ENCODE peak calls at places on chromosome 16, in eight cellular contexts. D is ascending aorta; Y is NT2/D1; T is psoas muscle; I is CD4-positive, alpha-beta T cell; G is heart left ventricle; U is cardiac muscle cell; O is IMR-90. M is an unnamed sample.

GRCh38 chr16:85460252-85460982 is 152.7 kb upstream of the GSE1 start:
- DNase-seq in D (no peak), Y (peak; percentile 54), T (no peak), I (no peak), G (no peak), U (peak; percentile 77), O (no peak), M (no peak)

GRCh38 chr16:83813818-83814653 is 6.3 kb downstream of the HSBP1 start:
- DNase-seq in D (no peak), Y (no peak), T (no peak), I (no peak), G (no peak), U (peak; percentile 63), O (peak; percentile 80), M (no peak)

GRCh38 chr16:12210258-12210880 is 233.8 kb downstream of the SNX29 start:
- DNase-seq in D (no peak), Y (no peak), T (no peak), I (no peak), G (no peak), U (no peak), O (no peak), M (no peak)

GRCh38 chr16:12228607-12229499 is 252.3 kb downstream of the SNX29 start:
- DNase-seq in D (no peak), Y (peak; percentile 71), T (no peak), I (no peak), G (peak; percentile 38), U (peak; percentile 73), O (peak; percentile 71), M (no peak)

GRCh38 chr16:50553182-50553710 is 5.0 kb downstream of the NKD1 start:
- DNase-seq in D (no peak), Y (no peak), T (no peak), I (no peak), G (no peak), U (no peak), O (no peak), M (no peak)

GRCh38 chr16:85564277-85565051 is 48.7 kb upstream of the GSE1 start:
- DNase-seq in D (no peak), Y (no peak), T (peak; percentile 87), I (peak; percentile 17), G (no peak), U (no peak), O (no peak), M (no peak)

GRCh38 chr16:89646906-89647305 is 10.6 kb downstream of the CHMP1A start:
- DNase-seq in D (no peak), Y (no peak), T (no peak), I (no peak), G (no peak), U (no peak), O (no peak), M (no peak)

GRCh38 chr16:67936876-67937605 is 391 bp upstream of the PSMB10 start:
- DNase-seq in D (no peak), Y (no peak), T (no peak), I (peak; percentile 62), G (no peak), U (no peak), O (no peak), M (peak; percentile 55)

GRCh38 chr16:83878838-83879237 is 20.1 kb upstream of the MLYCD start:
- DNase-seq in D (no peak), Y (no peak), T (no peak), I (no peak), G (no peak), U (peak; percentile 48), O (peak; percentile 60), M (no peak)

GRCh38 chr16:66058181-66058580 is 308.3 kb upstream of the CDH5 start:
- DNase-seq in D (no peak), Y (no peak), T (no peak), I (no peak), G (no peak), U (no peak), O (peak; percentile 78), M (no peak)

GRCh38 chr16:57446530-57447141 is 549 bp downstream of the CIAPIN1 start:
- DNase-seq in D (peak; percentile 72), Y (no peak), T (peak; percentile 72), I (peak; percentile 2), G (no peak), U (no peak), O (peak; percentile 4), M (no peak)

GRCh38 chr16:84913315-84913714 is 93.5 kb downstream of the CRISPLD2 start:
- DNase-seq in D (no peak), Y (no peak), T (peak; percentile 82), I (no peak), G (no peak), U (no peak), O (no peak), M (no peak)

GRCh38 chr16:66480265-66481080 is 53.4 kb downstream of the BEAN1 start:
- DNase-seq in D (peak; percentile 60), Y (no peak), T (no peak), I (no peak), G (peak; percentile 14), U (no peak), O (no peak), M (no peak)

GRCh38 chr16:54748611-54749190 is 182.0 kb upstream of the IRX5 start:
- DNase-seq in D (no peak), Y (no peak), T (no peak), I (no peak), G (no peak), U (no peak), O (no peak), M (no peak)

GRCh38 chr16:10521681-10522274 is 58.6 kb downstream of the EMP2 start:
- DNase-seq in D (peak; percentile 79), Y (peak; percentile 56), T (peak; percentile 63), I (no peak), G (peak; percentile 48), U (peak; percentile 85), O (peak; percentile 68), M (no peak)

GRCh38 chr16:49658491-49658890 is 197.4 kb downstream of the ZNF423 start:
- DNase-seq in D (no peak), Y (no peak), T (peak; percentile 48), I (no peak), G (no peak), U (no peak), O (no peak), M (no peak)

GRCh38 chr16:28866454-28866804 is 2.8 kb downstream of the SH2B1 start:
- DNase-seq in D (no peak), Y (no peak), T (no peak), I (no peak), G (no peak), U (no peak), O (no peak), M (no peak)

GRCh38 chr16:28863929-28864886 is 565 bp downstream of the SH2B1 start:
- DNase-seq in D (no peak), Y (no peak), T (no peak), I (no peak), G (peak; percentile 35), U (peak; percentile 47), O (peak; percentile 55), M (no peak)

GRCh38 chr16:28867241-28867640 is 3.6 kb downstream of the SH2B1 start:
- DNase-seq in D (no peak), Y (no peak), T (no peak), I (no peak), G (no peak), U (no peak), O (no peak), M (no peak)

GRCh38 chr16:28865289-28865688 is 1.6 kb downstream of the SH2B1 start:
- DNase-seq in D (no peak), Y (no peak), T (no peak), I (no peak), G (no peak), U (no peak), O (no peak), M (no peak)

DNA sequence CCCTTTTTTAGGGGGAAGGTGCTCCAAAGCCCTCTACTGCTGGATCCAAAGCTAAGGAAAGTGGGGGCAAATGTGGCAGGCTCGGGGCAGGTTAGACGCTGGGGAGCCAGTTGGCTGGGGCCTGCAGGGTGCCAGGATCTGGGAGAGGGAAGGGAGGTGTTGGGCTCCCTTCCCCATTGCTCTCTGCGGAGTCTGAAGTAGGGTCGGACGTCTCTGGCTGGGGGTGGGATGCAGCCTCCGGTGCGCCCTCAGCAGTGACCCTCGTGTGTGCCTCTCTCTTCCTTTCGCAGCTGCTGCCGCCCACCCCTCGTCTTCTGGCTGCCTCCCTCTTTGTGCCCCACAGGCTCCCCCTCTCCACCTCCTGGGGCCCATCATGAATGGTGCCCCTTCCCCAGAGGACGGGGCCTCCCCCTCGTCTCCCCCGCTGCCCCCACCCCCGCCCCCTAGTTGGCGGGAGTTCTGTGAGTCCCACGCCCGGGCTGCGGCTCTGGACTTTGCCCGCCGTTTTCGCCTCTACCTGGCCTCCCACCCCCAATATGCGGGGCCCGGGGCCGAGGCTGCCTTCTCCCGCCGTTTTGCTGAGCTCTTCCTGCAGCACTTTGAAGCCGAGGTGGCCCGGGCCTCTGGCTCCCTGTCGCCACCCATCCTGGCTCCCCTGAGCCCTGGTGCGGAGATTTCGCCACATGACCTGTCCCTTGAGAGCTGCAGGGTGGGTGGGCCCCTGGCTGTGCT is 2.2 kb downstream of the SH2B1 start:
- DNase-seq in D (no peak), Y (no peak), T (no peak), I (no peak), G (no peak), U (no peak), O (no peak), M (no peak)
- H3K9me3 ChIP-seq in D (no peaks in the 10 kb centered on the region), Y (no peaks in the 10 kb centered on the region), T (no peaks in the 10 kb centered on the region), I (no peaks in the 10 kb centered on the region), G (no peaks in the 10 kb centered on the region), U (no peaks in the 10 kb centered on the region), O (no peaks in the 10 kb centered on the region), M (no peaks in the 10 kb centered on the region)

GRCh38 chr16:35492225-35492624 is 2032.8 kb downstream of the TP53TG3F start:
- DNase-seq in D (no peak), Y (peak; percentile 16), T (no peak), I (no peak), G (no peak), U (no peak), O (no peak), M (no peak)
- H3K9me3 ChIP-seq in D (no peaks in the 10 kb centered on the region), Y (no peaks in the 10 kb centered on the region), T (no peaks in the 10 kb centered on the region), I (peaks cover 7% of the 10 kb centered on the region), G (no peaks in the 10 kb centered on the region), U (no peaks in the 10 kb centered on the region), O (peaks cover 10% of the 10 kb centered on the region), M (no peaks in the 10 kb centered on the region)

GRCh38 chr16:3186946-3187690 is 886 bp upstream of the OR1F1 start:
- DNase-seq in D (no peak), Y (no peak), T (no peak), I (no peak), G (no peak), U (no peak), O (no peak), M (no peak)
- H3K9me3 ChIP-seq in D (no peaks in the 10 kb centered on the region), Y (no peaks in the 10 kb centered on the region), T (no peaks in the 10 kb centered on the region), I (peaks cover 5% of the 10 kb centered on the region), G (no peaks in the 10 kb centered on the region), U (no peaks in the 10 kb centered on the region), O (no peaks in the 10 kb centered on the region), M (peaks cover 3% of the 10 kb centered on the region)

GRCh38 chr16:35447010-35447558 is 1987.7 kb downstream of the TP53TG3F start:
- DNase-seq in D (no peak), Y (no peak), T (no peak), I (no peak), G (no peak), U (no peak), O (no peak), M (no peak)
- H3K9me3 ChIP-seq in D (no peaks in the 10 kb centered on the region), Y (peaks cover 75% of the 10 kb centered on the region), T (peaks cover 23% of the 10 kb centered on the region), I (peaks cover 30% of the 10 kb centered on the region), G (peaks cover 1% of the 10 kb centered on the region), U (no peaks in the 10 kb centered on the region), O (peaks cover 22% of the 10 kb centered on the region), M (no peaks in the 10 kb centered on the region)

GRCh38 chr16:35931722-35932121 is 2472.3 kb downstream of the TP53TG3F start:
- DNase-seq in D (no peak), Y (no peak), T (no peak), I (no peak), G (no peak), U (no peak), O (no peak), M (no peak)
- H3K9me3 ChIP-seq in D (no peaks in the 10 kb centered on the region), Y (peaks cover 25% of the 10 kb centered on the region), T (peaks cover 14% of the 10 kb centered on the region), I (peaks cover 28% of the 10 kb centered on the region), G (no peaks in the 10 kb centered on the region), U (peaks cover 3% of the 10 kb centered on the region), O (no peaks in the 10 kb centered on the region), M (peaks cover 3% of the 10 kb centered on the region)